ENCODE peak calls at places on chromosomes 12 and 14, in seven cellular contexts. L is effector memory CD4-positive, alpha-beta T cell; N is endothelial cell of umbilical vein; C is astrocyte of the cerebellum; H is aorta; O is cardiac fibroblast; I is astrocyte. S is an unnamed sample.
A peak's percentile ranks its signal among the peaks of the same experiment; 100 is the strongest.

GRCh38 chr12:63103489-63104131 is 47.4 kb downstream of the AVPR1A start:
- DNase-seq in L (no peak), N (peak; percentile 36), C (no peak), H (no peak), O (peak; percentile 48), I (no peak), S (no peak)

GRCh38 chr14:75794615-75795038 is 133.6 kb downstream of the TTLL5 start:
- DNase-seq in L (no peak), N (peak; percentile 49), C (peak; percentile 46), H (no peak), O (peak; percentile 78), I (peak; percentile 53), S (peak; percentile 33)

GRCh38 chr12:62525306-62525705 is 58.7 kb downstream of the MON2 start:
- DNase-seq in L (no peak), N (no peak), C (no peak), H (no peak), O (no peak), I (no peak), S (no peak)

GRCh38 chr14:37246427-37246829 is 48.7 kb downstream of the MIPOL1 start:
- DNase-seq in L (no peak), N (peak; percentile 52), C (peak; percentile 53), H (no peak), O (peak; percentile 73), I (peak; percentile 22), S (peak; percentile 27)

GRCh38 chr14:65258391-65258790 is 154.1 kb upstream of the FUT8 start:
- DNase-seq in L (no peak), N (peak; percentile 94), C (no peak), H (no peak), O (peak; percentile 87), I (peak; percentile 84), S (no peak)

GRCh38 chr12:120466560-120467315 is 2.8 kb downstream of the SRSF9 start:
- DNase-seq in L (no peak), N (peak; percentile 29), C (no peak), H (no peak), O (peak; percentile 61), I (no peak), S (no peak)

GRCh38 chr12:27382126-27382795 is 49.6 kb downstream of the BMAL2 start:
- DNase-seq in L (no peak), N (no peak), C (no peak), H (no peak), O (peak; percentile 68), I (no peak), S (no peak)

GRCh38 chr12:92968201-92968813 is 39.2 kb upstream of the EEA1 start:
- DNase-seq in L (no peak), N (peak; percentile 67), C (no peak), H (no peak), O (peak; percentile 48), I (no peak), S (no peak)

GRCh38 chr14:22448905-22449611 is 140.0 kb downstream of the DAD1 start:
- DNase-seq in L (no peak), N (no peak), C (no peak), H (peak; percentile 59), O (peak; percentile 43), I (no peak), S (no peak)

GRCh38 chr14:62654641-62655040 is 390.6 kb downstream of the KCNH5 start:
- DNase-seq in L (no peak), N (no peak), C (peak; percentile 2), H (no peak), O (peak; percentile 33), I (peak; percentile 25), S (peak; percentile 33)

GRCh38 chr12:57755454-57756372 is 810 bp downstream of the MARCHF9 start:
- DNase-seq in L (no peak), N (no peak), C (no peak), H (no peak), O (no peak), I (no peak), S (no peak)

GRCh38 chr14:34496007-34496678 is 34.1 kb upstream of the SPTSSA start:
- DNase-seq in L (no peak), N (no peak), C (no peak), H (peak; percentile 57), O (no peak), I (peak; percentile 7), S (no peak)

GRCh38 chr12:109029411-109029810 is 8.5 kb upstream of the SVOP start:
- DNase-seq in L (no peak), N (no peak), C (no peak), H (no peak), O (no peak), I (no peak), S (no peak)

GRCh38 chr14:71181215-71182003 is 274.1 kb downstream of the PCNX1 start:
- DNase-seq in L (no peak), N (no peak), C (no peak), H (no peak), O (peak; percentile 51), I (no peak), S (no peak)

GRCh38 chr14:106209745-106210144 is 683.4 kb downstream of the TMEM121 start:
- DNase-seq in L (no peak), N (no peak), C (no peak), H (no peak), O (no peak), I (no peak), S (no peak)

GRCh38 chr14:101480747-101481530 is 80.4 kb upstream of the DIO3 start:
- DNase-seq in L (no peak), N (no peak), C (peak; percentile 57), H (no peak), O (peak; percentile 16), I (peak; percentile 91), S (no peak)

GRCh38 chr14:42140001-42140400 is 533.3 kb downstream of the LRFN5 start:
- DNase-seq in L (no peak), N (no peak), C (no peak), H (no peak), O (peak; percentile 33), I (peak; percentile 5), S (no peak)

GRCh38 chr12:69330475-69331473 is 17.4 kb upstream of the LYZ start:
- DNase-seq in L (peak; percentile 8), N (peak; percentile 22), C (no peak), H (no peak), O (no peak), I (no peak), S (no peak)

GRCh38 chr12:1532796-1533195 is 61.6 kb downstream of the FBXL14 start:
- DNase-seq in L (no peak), N (no peak), C (no peak), H (no peak), O (no peak), I (no peak), S (no peak)

GRCh38 chr12:1531654-1532366 is 62.6 kb downstream of the FBXL14 start:
- DNase-seq in L (no peak), N (no peak), C (no peak), H (no peak), O (no peak), I (no peak), S (no peak)

GRCh38 chr12:1531160-1531653 is 63.2 kb downstream of the FBXL14 start:
- DNase-seq in L (no peak), N (no peak), C (no peak), H (no peak), O (no peak), I (no peak), S (no peak)

GRCh38 chr12:1533205-1533601 is 61.2 kb downstream of the FBXL14 start:
- DNase-seq in L (no peak), N (no peak), C (no peak), H (no peak), O (no peak), I (peak; percentile 27), S (no peak)

DNA sequence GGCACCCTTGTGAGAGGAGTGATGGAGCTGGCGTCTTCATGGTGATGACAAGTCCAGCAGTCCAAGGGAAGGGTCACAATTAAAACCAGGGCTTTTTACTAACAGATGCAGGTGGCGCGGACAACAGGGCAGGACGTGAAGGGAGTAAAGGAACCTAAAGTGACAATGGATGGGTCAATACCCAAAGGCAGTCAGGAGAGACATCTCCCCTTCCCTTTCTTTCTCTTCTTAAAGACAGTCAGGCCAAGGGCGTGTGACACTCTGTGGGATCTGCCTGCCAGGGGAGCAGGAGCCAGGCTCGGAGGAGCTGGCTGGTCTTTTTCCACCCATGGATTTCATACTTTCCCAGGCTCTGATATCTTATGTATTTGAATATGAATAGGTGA is 62.0 kb downstream of the FBXL14 start:
- DNase-seq in L (no peak), N (no peak), C (no peak), H (no peak), O (no peak), I (no peak), S (no peak)
- H3K4me3 ChIP-seq in L (no peak overlapping the region), N (no peak overlapping the region), C (peak overlapping the region; percentile 55), H (no peak overlapping the region), O (no peak overlapping the region), I (peak overlapping the region; percentile 71), S (peak overlapping the region; percentile 67)

DNA sequence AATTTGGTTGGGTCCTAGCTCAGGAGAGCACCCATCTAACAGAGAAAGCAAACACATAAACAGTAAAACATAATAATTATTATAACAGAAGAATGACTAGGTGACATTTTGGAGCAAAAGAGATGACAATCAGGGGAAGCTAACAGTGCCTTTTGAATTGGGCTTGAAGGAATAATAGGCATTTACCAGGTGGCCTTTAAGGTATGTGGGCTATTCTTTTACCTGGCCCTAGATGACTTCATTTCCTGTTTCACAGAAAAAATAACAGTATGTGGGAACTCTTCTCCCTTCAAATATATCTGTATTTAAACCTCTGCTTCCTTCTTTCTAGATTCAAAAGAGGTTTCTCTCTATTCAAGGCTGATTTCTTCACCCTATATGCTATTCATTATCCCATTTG is 3.8 kb downstream of the IRAK4 start:
- DNase-seq in L (no peak), N (no peak), C (no peak), H (no peak), O (no peak), I (no peak), S (no peak)
- H3K4me3 ChIP-seq in L (no peak overlapping the region), N (no peak overlapping the region), C (no peak overlapping the region), H (no peak overlapping the region), O (no peak overlapping the region), I (no peak overlapping the region), S (no peak overlapping the region)

DNA sequence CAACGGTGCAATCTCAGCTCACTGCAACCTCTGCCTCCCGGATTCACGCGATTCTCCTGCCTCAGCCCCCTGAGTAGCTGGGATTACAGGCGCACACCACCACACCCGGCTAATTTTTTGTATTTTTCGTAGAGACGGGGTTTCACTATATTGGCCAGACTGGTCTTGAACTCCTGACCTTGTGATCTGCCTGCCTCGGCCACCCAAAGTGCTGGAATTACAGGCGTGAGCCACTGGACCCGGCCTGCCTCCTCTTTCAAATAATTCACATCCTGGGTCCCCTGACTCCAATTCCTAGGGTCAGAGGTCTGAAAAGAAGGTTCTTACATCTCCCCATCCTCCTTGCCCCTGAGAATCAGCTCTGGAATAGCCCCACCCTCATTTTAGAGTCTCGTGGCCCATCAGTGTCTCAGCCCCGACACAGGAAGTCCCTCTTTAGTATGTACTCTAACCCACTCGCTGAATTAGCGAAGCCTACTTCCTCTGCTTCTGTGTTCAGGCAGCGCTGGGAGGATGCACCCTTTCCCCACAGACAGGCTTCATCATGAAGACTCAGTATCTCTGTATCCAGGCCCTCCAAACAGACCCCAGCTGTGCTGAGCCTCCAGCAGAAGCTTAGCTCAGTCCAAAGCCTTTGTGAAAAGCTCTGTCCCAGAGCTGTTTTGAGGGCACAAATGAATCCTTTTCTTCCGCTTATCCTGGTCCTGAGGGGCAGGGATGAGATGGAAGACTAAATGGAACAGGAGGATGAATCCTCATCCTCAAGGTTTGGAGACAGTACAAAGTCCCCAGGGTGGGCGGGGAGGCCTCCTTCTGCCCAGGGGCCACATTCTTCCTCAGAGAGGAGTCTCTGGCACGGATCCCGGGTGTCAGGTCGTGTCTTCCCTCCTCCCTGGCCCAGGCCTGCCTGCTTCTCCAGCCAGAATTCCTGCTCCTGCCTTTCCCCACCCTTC is 3.5 kb downstream of the LPAR5 start:
- DNase-seq in L (peak; percentile 16), N (no peak), C (no peak), H (peak; percentile 56), O (no peak), I (no peak), S (no peak)
- H3K4me3 ChIP-seq in L (peak overlapping the region; percentile 44), N (no peak overlapping the region), C (no peak overlapping the region), H (no peak overlapping the region), O (no peak overlapping the region), I (no peak overlapping the region), S (no peak overlapping the region)

GRCh38 chr12:91094036-91094660 is 17.1 kb downstream of the LUM start:
- DNase-seq in L (no peak), N (peak; percentile 30), C (no peak), H (no peak), O (peak; percentile 37), I (no peak), S (no peak)
- H3K4me3 ChIP-seq in L (no peak overlapping the region), N (no peak overlapping the region), C (no peak overlapping the region), H (no peak overlapping the region), O (no peak overlapping the region), I (no peak overlapping the region), S (no peak overlapping the region)